ENCODE peak calls at places on chromosomes 6 and 20, in nine cellular contexts. Q, H, W, L, O, X, F, A and M are unnamed samples.

GRCh38 chr20:13953227-13953626 is 37.2 kb downstream of the SEL1L2 start:
- DNase-seq in Q (no peak), H (peak), W (no peak), L (no peak), O (no peak), X (peak), F (peak), A (no peak), M (no peak)

GRCh38 chr6:44569931-44570385 is 182.5 kb downstream of the CDC5L start:
- DNase-seq in Q (no peak), H (no peak), W (no peak), L (peak), O (no peak), X (no peak), F (peak), A (no peak), M (no peak)

GRCh38 chr6:151054304-151054703 is 185.5 kb upstream of the AKAP12 start:
- DNase-seq in Q (no peak), H (no peak), W (no peak), L (no peak), O (no peak), X (no peak), F (no peak), A (no peak), M (no peak)

GRCh38 chr20:61986762-61987321 is 78.8 kb downstream of the TAF4 start:
- DNase-seq in Q (no peak), H (no peak), W (no peak), L (no peak), O (no peak), X (no peak), F (no peak), A (no peak), M (no peak)

GRCh38 chr20:35773154-35773751 is 1.4 kb downstream of the PHF20 start:
- DNase-seq in Q (no peak), H (no peak), W (no peak), L (no peak), O (no peak), X (peak), F (peak), A (no peak), M (no peak)

GRCh38 chr20:31869942-31870702 is at the start of the genes DUSP15 and TTLL9:
- DNase-seq in Q (peak), H (peak), W (no peak), L (no peak), O (no peak), X (peak), F (peak), A (no peak), M (peak)

GRCh38 chr6:135044639-135045038 is 10.0 kb downstream of the HBS1L start:
- DNase-seq in Q (no peak), H (no peak), W (no peak), L (no peak), O (no peak), X (no peak), F (no peak), A (no peak), M (no peak)

GRCh38 chr20:22070546-22070945 is 365.1 kb downstream of the PAX1 start:
- DNase-seq in Q (no peak), H (no peak), W (no peak), L (peak), O (no peak), X (no peak), F (no peak), A (no peak), M (no peak)

GRCh38 chr6:47157653-47158219 is 115.6 kb upstream of the ADGRF1 start:
- DNase-seq in Q (no peak), H (no peak), W (no peak), L (peak), O (no peak), X (no peak), F (no peak), A (no peak), M (no peak)

GRCh38 chr20:44959082-44959895 is 908 bp downstream of the TOMM34 start:
- DNase-seq in Q (peak), H (no peak), W (peak), L (peak), O (peak), X (peak), F (peak), A (peak), M (no peak)

GRCh38 chr20:2701671-2702081 is 9.1 kb downstream of the EBF4 start:
- DNase-seq in Q (no peak), H (peak), W (no peak), L (no peak), O (no peak), X (peak), F (peak), A (no peak), M (no peak)

GRCh38 chr6:21085206-21085605 is 508.3 kb upstream of the SOX4 start:
- DNase-seq in Q (no peak), H (no peak), W (no peak), L (no peak), O (no peak), X (no peak), F (no peak), A (no peak), M (no peak)

GRCh38 chr20:38501858-38502431 is 29.3 kb downstream of the RALGAPB start:
- DNase-seq in Q (no peak), H (no peak), W (no peak), L (no peak), O (no peak), X (no peak), F (no peak), A (no peak), M (no peak)

GRCh38 chr6:127554435-127555006 is 22.5 kb upstream of the C6orf58 start:
- DNase-seq in Q (no peak), H (peak), W (peak), L (peak), O (no peak), X (peak), F (peak), A (no peak), M (no peak)

GRCh38 chr20:9066196-9066595 is 2.7 kb upstream of the PLCB4 start:
- DNase-seq in Q (no peak), H (no peak), W (no peak), L (no peak), O (no peak), X (no peak), F (no peak), A (no peak), M (no peak)

GRCh38 chr20:61934716-61935530 is 130.8 kb downstream of the TAF4 start:
- DNase-seq in Q (peak), H (peak), W (no peak), L (peak), O (no peak), X (no peak), F (peak), A (no peak), M (no peak)

GRCh38 chr6:90284236-90284744 is 12.4 kb downstream of the BACH2 start:
- DNase-seq in Q (no peak), H (no peak), W (peak), L (peak), O (peak), X (peak), F (peak), A (no peak), M (no peak)
- TF ChIP-seq CTCF in Q (no peak), H (no peak), W (no peak), L (peak), O (no peak), X (no peak), F (no peak), A (no peak), M (no peak)

GRCh38 chr6:159715605-159716004 is 11.7 kb upstream of the WTAP start:
- DNase-seq in Q (no peak), H (no peak), W (no peak), L (no peak), O (no peak), X (no peak), F (no peak), A (no peak), M (no peak)

GRCh38 chr6:159715168-159715567 is 12.1 kb upstream of the WTAP start:
- DNase-seq in Q (no peak), H (no peak), W (no peak), L (no peak), O (no peak), X (no peak), F (no peak), A (no peak), M (no peak)

GRCh38 chr6:159714404-159714803 is 12.9 kb upstream of the WTAP start:
- DNase-seq in Q (no peak), H (no peak), W (no peak), L (no peak), O (no peak), X (no peak), F (no peak), A (no peak), M (no peak)

GRCh38 chr6:159718634-159719033 is 8.7 kb upstream of the WTAP start:
- DNase-seq in Q (no peak), H (no peak), W (no peak), L (no peak), O (no peak), X (no peak), F (no peak), A (no peak), M (no peak)

DNA sequence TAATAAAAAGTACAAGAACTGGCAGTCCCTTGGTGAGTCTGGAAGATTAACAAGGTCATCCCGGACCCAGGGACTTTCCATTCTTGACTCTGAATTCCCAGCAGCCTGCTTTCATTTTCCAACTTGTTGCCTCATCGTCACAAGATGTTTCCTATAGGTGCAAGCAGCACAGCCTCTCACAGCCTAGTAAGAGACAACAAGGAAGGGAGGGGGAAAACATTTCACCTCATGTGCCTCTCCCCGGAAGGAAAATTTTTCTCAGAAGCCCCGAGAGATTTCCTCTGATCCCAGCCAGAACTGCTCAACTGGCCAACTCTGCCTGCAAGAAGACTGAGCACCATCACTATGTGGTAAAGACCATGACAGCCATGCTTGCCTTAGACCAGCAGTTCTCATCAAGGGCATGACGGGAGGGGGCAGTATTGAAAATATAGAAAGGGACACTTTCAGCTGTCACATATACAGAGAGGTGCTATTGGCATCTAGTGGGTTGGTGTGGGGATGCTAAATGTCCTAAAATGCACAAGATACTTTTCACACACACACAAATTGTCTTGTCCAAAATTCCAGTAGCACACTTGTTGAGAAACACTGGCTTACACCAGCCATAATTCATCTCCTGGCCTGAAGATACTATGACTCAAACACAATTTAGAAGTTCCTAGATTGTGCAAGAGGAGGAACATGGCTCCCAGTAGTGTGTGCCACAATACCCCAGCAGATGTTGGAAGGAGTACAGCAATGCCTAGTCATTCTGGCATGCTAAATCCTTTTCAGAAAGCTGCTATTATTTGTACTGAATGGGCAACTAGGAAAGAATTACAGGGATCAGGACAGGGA is 10.8 kb upstream of the WTAP start:
- DNase-seq in Q (no peak), H (no peak), W (no peak), L (peak), O (peak), X (no peak), F (no peak), A (peak), M (no peak)
- TF ChIP-seq CTCF in Q (no peak), H (no peak), W (no peak), L (peak), O (no peak), X (no peak), F (no peak), A (no peak), M (no peak)

DNA sequence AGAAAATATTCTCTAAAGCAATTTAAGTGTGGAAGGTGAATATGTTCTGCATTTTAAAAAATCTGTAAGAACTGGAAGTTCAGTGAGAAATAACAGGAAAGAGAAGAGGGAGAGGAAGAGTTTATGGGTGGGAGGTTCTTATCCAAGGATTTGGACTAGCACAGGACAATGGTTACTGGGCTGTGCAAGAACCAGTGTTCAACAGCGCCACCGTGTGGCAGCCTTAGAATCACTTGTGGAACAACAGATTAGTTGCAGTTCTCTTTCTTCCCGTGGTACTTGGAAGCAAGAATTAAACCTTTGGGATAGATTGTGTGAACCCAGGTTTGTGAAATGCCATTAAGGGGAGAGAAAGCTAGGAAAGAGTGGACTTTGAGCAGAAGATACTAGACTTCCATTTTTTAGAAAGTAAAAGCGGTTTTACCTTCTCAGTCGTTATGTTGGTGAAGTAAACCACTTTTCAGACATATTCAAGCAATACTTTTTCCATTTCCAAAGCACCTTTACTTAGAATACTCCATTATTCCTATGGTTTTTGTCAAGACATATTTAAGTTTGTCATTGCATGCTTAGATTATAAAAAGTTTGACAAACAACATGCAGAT is 436.7 kb downstream of the RNF144B start:
- DNase-seq in Q (peak), H (peak), W (no peak), L (peak), O (no peak), X (peak), F (peak), A (no peak), M (no peak)
- TF ChIP-seq CTCF in Q (peak), H (peak), W (peak), L (peak), O (peak), X (peak), F (peak), A (no peak), M (peak)

GRCh38 chr20:16692442-16692841 is 37.4 kb upstream of the SNRPB2 start:
- DNase-seq in Q (no peak), H (no peak), W (no peak), L (peak), O (no peak), X (no peak), F (no peak), A (no peak), M (no peak)

GRCh38 chr20:16694176-16694575 is 35.6 kb upstream of the SNRPB2 start:
- DNase-seq in Q (no peak), H (no peak), W (no peak), L (no peak), O (no peak), X (no peak), F (no peak), A (no peak), M (no peak)

GRCh38 chr20:16684416-16684815 is 45.4 kb upstream of the SNRPB2 start:
- DNase-seq in Q (no peak), H (no peak), W (no peak), L (no peak), O (no peak), X (no peak), F (no peak), A (no peak), M (no peak)

GRCh38 chr20:16691381-16691780 is 38.4 kb upstream of the SNRPB2 start:
- DNase-seq in Q (no peak), H (no peak), W (no peak), L (no peak), O (no peak), X (no peak), F (no peak), A (no peak), M (no peak)

GRCh38 chr20:16689906-16690305 is 39.9 kb upstream of the SNRPB2 start:
- DNase-seq in Q (no peak), H (no peak), W (no peak), L (no peak), O (no peak), X (no peak), F (no peak), A (no peak), M (no peak)
- TF ChIP-seq CTCF in Q (no peak), H (no peak), W (no peak), L (no peak), O (no peak), X (no peak), F (no peak), A (no peak), M (no peak)

GRCh38 chr20:50786703-50787102 is 8.2 kb upstream of the BCAS4 start:
- DNase-seq in Q (no peak), H (no peak), W (no peak), L (no peak), O (no peak), X (no peak), F (peak), A (no peak), M (no peak)

GRCh38 chr20:50787181-50787580 is 7.7 kb upstream of the BCAS4 start:
- DNase-seq in Q (no peak), H (no peak), W (no peak), L (no peak), O (no peak), X (no peak), F (no peak), A (no peak), M (no peak)

GRCh38 chr20:50788868-50789125 is 6.1 kb upstream of the BCAS4 start:
- DNase-seq in Q (no peak), H (no peak), W (no peak), L (no peak), O (no peak), X (no peak), F (no peak), A (no peak), M (no peak)

GRCh38 chr20:50789968-50790650 is 4.8 kb upstream of the BCAS4 start:
- DNase-seq in Q (no peak), H (no peak), W (no peak), L (no peak), O (no peak), X (no peak), F (no peak), A (no peak), M (no peak)

DNA sequence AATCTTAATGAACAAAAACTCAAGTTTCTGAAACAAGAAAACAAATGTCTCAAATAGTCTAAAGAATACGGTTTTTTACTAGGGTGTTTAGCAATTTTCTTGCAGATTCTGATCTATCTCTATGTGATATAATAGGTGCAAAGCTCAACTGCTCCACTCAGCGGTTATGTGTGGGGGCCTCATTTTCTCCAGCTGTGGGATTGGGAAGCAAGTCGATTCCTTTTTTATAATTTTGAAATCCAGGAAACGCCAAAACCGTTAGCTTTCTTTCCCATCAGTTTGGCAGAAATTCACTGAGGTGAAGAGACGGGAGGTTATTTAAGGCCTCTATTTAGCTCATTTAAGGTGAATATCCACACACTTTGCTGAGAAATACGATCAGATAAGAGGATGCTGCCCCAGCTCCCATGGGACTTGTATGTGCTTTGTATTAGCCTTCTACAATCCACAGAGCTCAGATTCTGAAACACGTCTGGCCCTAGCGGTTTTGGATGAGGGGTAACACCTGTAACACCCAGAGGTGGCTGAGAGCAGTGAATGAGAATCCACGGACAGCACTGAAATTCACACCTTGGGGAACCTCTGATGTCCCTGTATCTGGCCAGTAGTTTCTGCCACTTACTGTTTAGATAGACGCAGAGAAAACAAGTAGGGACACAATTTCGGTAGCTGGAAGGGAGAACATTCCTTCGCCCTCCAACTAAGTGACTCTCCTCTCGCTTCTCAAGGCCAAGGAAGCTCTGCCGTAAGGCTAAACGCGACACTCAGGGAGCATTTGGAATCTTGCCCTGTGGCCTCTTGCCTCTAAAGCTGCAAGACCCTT is 6.6 kb upstream of the BCAS4 start:
- DNase-seq in Q (peak), H (no peak), W (peak), L (peak), O (no peak), X (no peak), F (peak), A (no peak), M (no peak)
- TF ChIP-seq CTCF in Q (peak), H (no peak), W (peak), L (peak), O (peak), X (peak), F (peak), A (no peak), M (peak)

DNA sequence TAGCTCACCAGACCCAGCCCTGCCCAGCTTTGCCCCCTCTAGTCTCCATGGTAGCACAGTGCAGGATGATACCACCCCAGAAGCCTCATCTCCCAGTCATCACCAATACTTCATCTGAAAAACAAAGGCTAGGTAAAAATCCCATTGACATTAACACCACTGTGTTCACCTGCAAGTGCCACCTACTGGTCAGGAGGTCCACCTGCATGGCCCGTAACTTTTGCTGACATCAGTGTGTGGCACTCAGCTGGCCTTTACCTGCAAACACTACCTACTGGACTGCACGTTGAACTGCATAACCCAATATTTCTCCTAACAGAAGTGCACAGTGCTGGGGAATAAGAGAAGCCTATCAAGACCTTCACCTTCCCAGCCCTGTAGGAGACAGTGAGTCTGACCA is 234.7 kb upstream of the ADGRB3 start:
- DNase-seq in Q (no peak), H (peak), W (no peak), L (no peak), O (no peak), X (peak), F (peak), A (no peak), M (no peak)
- TF ChIP-seq CTCF in Q (peak), H (peak), W (no peak), L (no peak), O (no peak), X (peak), F (peak), A (no peak), M (no peak)

GRCh38 chr6:91167846-91168245 is 581.0 kb upstream of the MAP3K7 start:
- DNase-seq in Q (no peak), H (no peak), W (no peak), L (no peak), O (no peak), X (no peak), F (peak), A (no peak), M (no peak)
- TF ChIP-seq CTCF in Q (peak), H (no peak), W (no peak), L (no peak), O (no peak), X (peak), F (peak), A (no peak), M (peak)